ENCODE peak calls at places on chromosome 4, in six cellular contexts. W is HepG2, L is IMR-90, V is A549, A is K562, E is GM12878. B is an unnamed sample.
A peak's percentile ranks its signal among the peaks of the same experiment; 100 is the strongest.

GRCh38 chr4:2304877-2305561 is 43.1 kb upstream of the MXD4 start:
- DNase-seq in L (no peak), W (no peak), A (no peak), V (no peak), E (no peak), B (no peak)

GRCh38 chr4:148740701-148741100 is 298.5 kb upstream of the NR3C2 start:
- DNase-seq in L (no peak), V (no peak), A (no peak), E (no peak), W (no peak), B (no peak)

GRCh38 chr4:127586922-127587571 is 45.7 kb upstream of the INTU start:
- DNase-seq in E (no peak), V (peak; percentile 29), W (peak; percentile 49), A (peak; percentile 42), L (peak; percentile 39), B (peak; percentile 41)

GRCh38 chr4:2217726-2218125 is 24.2 kb downstream of the HAUS3 start:
- DNase-seq in E (no peak), V (no peak), L (peak; percentile 67), W (no peak), A (no peak), B (no peak)

GRCh38 chr4:181301735-181302380 is 941.3 kb upstream of the TENM3 start:
- DNase-seq in A (peak; percentile 30), V (peak; percentile 4), E (no peak), L (peak; percentile 43), W (peak; percentile 32), B (peak; percentile 34)

GRCh38 chr4:156594619-156595018 is 377.0 kb downstream of the PDGFC start:
- DNase-seq in E (no peak), V (no peak), A (no peak), L (no peak), W (no peak), B (peak; percentile 10)

GRCh38 chr4:123398803-123399637 is 2.4 kb downstream of the SPRY1 start:
- DNase-seq in V (peak; percentile 22), L (peak; percentile 73), A (no peak), W (peak; percentile 75), E (no peak), B (peak; percentile 27)

GRCh38 chr4:4606321-4606720 is 64.5 kb upstream of the STX18 start:
- DNase-seq in W (no peak), L (peak; percentile 65), V (no peak), E (no peak), A (no peak), B (no peak)

GRCh38 chr4:178917756-178918155 is 1475.5 kb upstream of the AGA start:
- DNase-seq in W (no peak), A (no peak), L (no peak), E (no peak), V (no peak), B (no peak)

GRCh38 chr4:3703677-3704521 is 62.3 kb upstream of the ADRA2C start:
- DNase-seq in W (no peak), A (no peak), E (no peak), V (no peak), L (no peak), B (no peak)

GRCh38 chr4:139457318-139457717 is 3.4 kb downstream of the RAB33B start:
- DNase-seq in E (no peak), V (no peak), A (no peak), W (no peak), L (no peak), B (no peak)

GRCh38 chr4:106316773-106317409 is 541 bp downstream of the AIMP1 start:
- DNase-seq in L (no peak), E (no peak), A (peak; percentile 25), W (no peak), V (no peak), B (no peak)

GRCh38 chr4:60296381-60296780 is 903.7 kb upstream of the ADGRL3 start:
- DNase-seq in W (no peak), E (no peak), L (no peak), A (no peak), V (no peak), B (no peak)

GRCh38 chr4:176656108-176656507 is 136.6 kb downstream of the VEGFC start:
- DNase-seq in W (no peak), V (no peak), E (no peak), A (no peak), L (no peak), B (no peak)
- TF ChIP-seq BHLHE40 in W (no peak), V (no peak), E (no peak), A (no peak), L (no peak), B (no peak)

DNA sequence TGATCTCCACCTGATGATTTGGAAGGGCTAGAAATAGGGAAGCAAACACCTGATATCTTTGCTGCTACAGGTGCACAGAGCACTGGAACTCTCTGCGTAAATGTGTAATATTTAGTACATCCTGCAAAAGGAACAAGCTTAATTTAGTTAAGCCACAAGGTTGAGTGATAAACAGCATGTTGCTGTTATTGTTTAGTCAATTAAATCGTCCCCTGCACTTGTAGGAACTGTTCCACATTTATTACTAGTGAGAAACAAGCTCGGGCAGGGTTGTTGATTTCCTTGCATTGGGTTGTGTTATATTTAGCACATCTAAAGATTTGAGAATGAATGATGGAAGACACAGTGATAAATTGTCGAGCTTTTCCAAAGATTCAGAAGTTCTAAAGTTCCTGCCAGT is 627.1 kb upstream of the ATOH1 start:
- DNase-seq in V (no peak), W (no peak), L (no peak), E (no peak), A (no peak), B (no peak)
- TF ChIP-seq BHLHE40 in V (no peak), W (no peak), L (no peak), E (no peak), A (no peak), B (no peak)

GRCh38 chr4:56048621-56049427 is 100.1 kb downstream of the CEP135 start:
- DNase-seq in W (no peak), E (peak; percentile 2), V (peak; percentile 27), A (peak; percentile 60), L (peak; percentile 39), B (peak; percentile 80)
- TF ChIP-seq BHLHE40 in W (no peak), E (no peak), V (no peak), A (no peak), L (no peak), B (no peak)

DNA sequence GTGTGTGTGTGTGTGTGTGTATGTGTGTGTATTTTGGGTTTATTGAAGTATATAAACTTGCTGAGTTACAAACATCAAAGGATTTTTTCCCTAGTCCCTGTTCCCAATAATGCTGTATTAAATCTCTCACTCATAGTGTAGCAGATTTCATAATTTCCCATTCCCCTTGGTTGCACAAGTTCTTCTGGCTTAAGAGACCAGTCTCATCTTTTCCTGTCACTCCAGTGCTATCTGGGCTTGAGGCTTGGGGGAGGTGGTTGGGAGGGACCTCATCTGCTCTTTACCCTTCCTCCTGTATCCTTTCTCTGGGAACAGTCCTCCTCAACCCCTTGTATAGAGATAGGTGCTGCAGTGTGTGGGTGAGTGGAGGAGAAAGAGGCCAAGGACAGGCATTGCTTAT is 285.4 kb upstream of the BOD1L1 start:
- DNase-seq in L (peak; percentile 61), W (no peak), V (no peak), E (no peak), A (no peak), B (no peak)
- TF ChIP-seq BHLHE40 in L (no peak), W (no peak), V (no peak), E (no peak), A (no peak), B (no peak)